ENCODE peak calls at places on chromosomes 5 and 9, in ten cellular contexts. E, N, F, V, U, X, O, C, D and J are unnamed samples.
A peak's percentile ranks its signal among the peaks of the same experiment; 100 is the strongest.

GRCh38 chr9:136615631-136616306 is 46.9 kb upstream of the EGFL7 start:
- DNase-seq in E (no peak), N (no peak), F (no peak), V (no peak), U (no peak), X (no peak), O (no peak), C (no peak), D (no peak), J (no peak)

GRCh38 chr5:1235379-1235778 is 10.2 kb downstream of the SLC6A18 start:
- DNase-seq in E (no peak), N (no peak), F (peak; percentile 57), V (peak; percentile 78), U (peak; percentile 77), X (no peak), O (no peak), C (no peak), D (no peak), J (no peak)

GRCh38 chr5:1503301-1504243 is 20.2 kb downstream of the LPCAT1 start:
- DNase-seq in E (no peak), N (no peak), F (peak; percentile 80), V (no peak), U (no peak), X (no peak), O (no peak), C (no peak), D (no peak), J (peak; percentile 26)

GRCh38 chr5:132211787-132212186 is 15.9 kb downstream of the P4HA2 start:
- DNase-seq in E (no peak), N (no peak), F (no peak), V (no peak), U (no peak), X (no peak), O (no peak), C (no peak), D (no peak), J (peak; percentile 58)

GRCh38 chr5:179678238-179679013 is 2.4 kb downstream of the CBY3 start:
- DNase-seq in E (peak; percentile 90), N (peak; percentile 81), F (peak; percentile 98), V (peak; percentile 88), U (peak; percentile 94), X (peak; percentile 90), O (peak; percentile 81), C (peak; percentile 87), D (peak; percentile 96), J (peak; percentile 99)

GRCh38 chr5:120655828-120656435 is 191.8 kb downstream of the PRR16 start:
- DNase-seq in E (no peak), N (no peak), F (peak; percentile 48), V (no peak), U (peak; percentile 7), X (no peak), O (peak; percentile 1), C (peak; percentile 60), D (peak; percentile 12), J (peak; percentile 55)

GRCh38 chr9:133770076-133770777 is 32.1 kb upstream of the SARDH start:
- DNase-seq in E (no peak), N (no peak), F (peak; percentile 40), V (no peak), U (no peak), X (no peak), O (no peak), C (peak; percentile 5), D (peak; percentile 5), J (no peak)

GRCh38 chr5:82480331-82480730 is 202.2 kb upstream of the RPS23 start:
- DNase-seq in E (no peak), N (no peak), F (no peak), V (no peak), U (no peak), X (no peak), O (no peak), C (no peak), D (no peak), J (peak; percentile 5)

GRCh38 chr9:69801994-69802393 is 18.6 kb upstream of the CFAP95 start:
- DNase-seq in E (no peak), N (no peak), F (no peak), V (peak; percentile 25), U (peak; percentile 48), X (no peak), O (no peak), C (no peak), D (no peak), J (no peak)

GRCh38 chr5:103461223-103461622 is 101.4 kb downstream of the NUDT12 start:
- DNase-seq in E (no peak), N (no peak), F (no peak), V (no peak), U (no peak), X (no peak), O (peak; percentile 45), C (no peak), D (no peak), J (peak; percentile 75)

GRCh38 chr5:55993013-55993412 is 1.8 kb downstream of the IL6ST start:
- DNase-seq in E (no peak), N (no peak), F (no peak), V (no peak), U (no peak), X (no peak), O (no peak), C (no peak), D (no peak), J (peak; percentile 60)